ENCODE peak calls at places on chromosomes 3 and 15, in seven cellular contexts. X is astrocyte of the spinal cord, G is left ventricle myocardium inferior, V is breast epithelium, W is ovary, A is uterus, N is A549. Q is an unnamed sample.

GRCh38 chr3:15756505-15756904 is 41.3 kb downstream of the ANKRD28 start:
- DNase-seq in W (no peak), X (no peak), N (no peak), G (no peak), V (no peak), A (no peak), Q (no peak)

GRCh38 chr15:90315276-90315982 is 36.7 kb upstream of the ZNF774 start:
- DNase-seq in X (peak; percentile 52), G (peak; percentile 68), V (peak; percentile 77), N (no peak), W (peak; percentile 71), A (peak; percentile 93), Q (no peak)

GRCh38 chr3:39398700-39399099 is 7.8 kb upstream of the RPSA start:
- DNase-seq in V (no peak), X (no peak), A (no peak), W (no peak), G (no peak), N (no peak), Q (no peak)

GRCh38 chr3:155809181-155809580 is 3.1 kb upstream of the C3orf33 start:
- DNase-seq in G (no peak), X (no peak), W (no peak), A (no peak), N (no peak), V (no peak), Q (no peak)

GRCh38 chr3:8499181-8499611 is 2.4 kb upstream of the LMCD1 start:
- DNase-seq in V (peak; percentile 83), W (no peak), X (peak; percentile 72), N (no peak), G (no peak), A (no peak), Q (peak; percentile 56)

GRCh38 chr15:69881760-69882159 is 216.0 kb downstream of the TLE3 start:
- DNase-seq in G (no peak), A (no peak), N (no peak), V (no peak), X (no peak), W (no peak), Q (no peak)

GRCh38 chr3:195101927-195102608 is 168.9 kb downstream of the XXYLT1 start:
- DNase-seq in V (no peak), A (no peak), N (no peak), W (no peak), G (no peak), X (no peak), Q (no peak)

GRCh38 chr3:122691195-122691594 is 10.6 kb downstream of the PARP14 start:
- DNase-seq in N (no peak), G (no peak), W (no peak), X (peak; percentile 74), V (no peak), A (no peak), Q (peak; percentile 72)

GRCh38 chr3:15299036-15299435 is 33.4 kb downstream of the SH3BP5 start:
- DNase-seq in X (no peak), W (no peak), N (no peak), G (no peak), A (peak; percentile 37), V (no peak), Q (no peak)

GRCh38 chr3:51934991-51935885 is 6.5 kb downstream of the RRP9 start:
- DNase-seq in A (no peak), X (no peak), V (no peak), N (no peak), W (no peak), G (no peak), Q (no peak)

GRCh38 chr15:63134245-63134644 is 12.6 kb downstream of the LACTB start:
- DNase-seq in N (no peak), W (no peak), V (no peak), G (no peak), X (no peak), A (no peak), Q (no peak)

GRCh38 chr3:152539191-152539764 is 270.5 kb downstream of the MBNL1 start:
- DNase-seq in G (no peak), N (no peak), V (no peak), A (no peak), W (no peak), X (no peak), Q (no peak)

GRCh38 chr15:66770518-66771350 is 68.7 kb downstream of the SMAD6 start:
- DNase-seq in G (no peak), X (no peak), A (no peak), N (no peak), W (no peak), V (no peak), Q (no peak)

GRCh38 chr3:144496116-144496835 is 524.7 kb downstream of the DIPK2A start:
- DNase-seq in N (no peak), X (no peak), A (no peak), G (no peak), V (peak; percentile 47), W (no peak), Q (no peak)

GRCh38 chr15:75107905-75108838 is 84.8 kb downstream of the PPCDC start:
- DNase-seq in X (peak; percentile 90), V (no peak), A (no peak), W (no peak), N (peak; percentile 52), G (no peak), Q (peak; percentile 88)

GRCh38 chr3:179929091-179929529 is 107.6 kb downstream of the PEX5L start:
- DNase-seq in V (no peak), G (peak; percentile 18), X (peak; percentile 69), A (no peak), N (peak; percentile 35), W (peak; percentile 51), Q (peak; percentile 21)

GRCh38 chr15:94029495-94029894 is 201.9 kb upstream of the MCTP2 start:
- DNase-seq in X (peak; percentile 54), A (no peak), G (no peak), W (no peak), N (no peak), V (no peak), Q (peak; percentile 34)

GRCh38 chr3:174439621-174440349 is 419.3 kb upstream of the NAALADL2 start:
- DNase-seq in A (peak; percentile 27), V (peak; percentile 27), N (peak; percentile 4), G (no peak), W (peak; percentile 22), X (peak; percentile 98), Q (peak; percentile 75)

GRCh38 chr3:124347418-124347817 is 355.5 kb upstream of the ROPN1 start:
- DNase-seq in W (no peak), A (no peak), V (no peak), G (no peak), N (no peak), X (no peak), Q (no peak)
- TF ChIP-seq CTCF in W (no peak), A (no peak), V (no peak), G (peak; percentile 29), N (no peak), X (no peak), Q (peak; percentile 28)

GRCh38 chr3:28835249-28835648 is 445.6 kb upstream of the RBMS3 start:
- DNase-seq in X (no peak), V (no peak), A (no peak), G (no peak), W (no peak), N (no peak), Q (no peak)

GRCh38 chr3:28836199-28836598 is 444.7 kb upstream of the RBMS3 start:
- DNase-seq in X (no peak), N (no peak), W (no peak), V (no peak), A (no peak), G (no peak), Q (no peak)

GRCh38 chr3:28841436-28841835 is 439.4 kb upstream of the RBMS3 start:
- DNase-seq in G (no peak), V (no peak), W (no peak), X (no peak), A (no peak), N (no peak), Q (no peak)

GRCh38 chr3:28840976-28841376 is 439.9 kb upstream of the RBMS3 start:
- DNase-seq in V (no peak), X (no peak), G (no peak), W (no peak), N (no peak), A (no peak), Q (peak; percentile 52)

GRCh38 chr3:28835751-28836150 is 445.1 kb upstream of the RBMS3 start:
- DNase-seq in W (peak; percentile 16), G (no peak), X (peak; percentile 17), A (no peak), V (peak; percentile 42), N (no peak), Q (peak; percentile 29)
- H3K4me3 ChIP-seq in W (no peak overlapping the region), G (no peak overlapping the region), X (no peak overlapping the region), A (no peak overlapping the region), V (no peak overlapping the region), N (no peak overlapping the region), Q (no peak overlapping the region)

DNA sequence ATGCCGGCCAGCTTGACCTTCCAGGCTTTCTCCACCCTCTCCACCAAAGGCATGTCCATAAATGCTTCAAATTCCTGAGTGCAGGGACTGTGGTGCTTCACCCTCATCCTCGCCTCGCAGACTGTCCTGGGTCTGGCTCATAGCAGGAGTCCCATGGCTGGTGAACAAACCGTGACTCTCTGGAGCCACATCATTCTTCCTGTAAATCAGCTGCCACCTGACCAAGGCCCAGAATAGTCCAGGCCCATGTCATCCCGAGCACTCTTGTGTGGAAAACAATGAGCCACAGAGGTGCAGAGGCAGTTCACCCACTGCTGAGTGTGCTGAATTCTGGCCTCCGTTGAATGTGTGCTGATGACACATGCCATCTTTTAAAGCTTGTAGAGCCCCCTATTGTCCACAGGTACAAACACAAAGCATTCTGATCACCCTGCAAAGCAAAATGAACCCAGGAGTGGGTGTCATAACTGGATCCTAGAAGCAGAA is 68.6 kb downstream of the ABHD5 start:
- DNase-seq in W (no peak), V (no peak), A (no peak), X (peak; percentile 53), N (peak; percentile 34), G (peak; percentile 30), Q (peak; percentile 94)
- TF ChIP-seq CTCF in W (no peak), V (no peak), A (no peak), X (peak; percentile 42), N (peak; percentile 27), G (no peak), Q (peak; percentile 42)

DNA sequence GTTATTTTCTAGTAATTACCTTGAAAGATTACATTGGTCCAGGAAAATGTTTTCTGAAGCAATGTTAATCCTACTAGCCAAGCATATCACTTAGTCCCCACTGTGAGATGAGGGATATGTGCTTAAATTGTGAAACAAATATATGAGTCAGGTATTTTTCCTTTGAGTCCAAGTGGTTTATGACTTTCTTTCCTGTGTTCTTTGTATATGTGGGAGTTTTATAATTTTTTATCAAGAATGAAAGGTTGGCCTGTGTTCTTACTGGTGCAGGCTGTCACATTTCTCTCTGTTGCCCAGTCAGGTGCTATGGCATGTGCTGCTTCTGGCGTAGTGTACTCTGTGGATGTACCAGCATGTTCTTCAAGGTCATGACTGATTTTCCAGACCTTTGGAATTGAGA is 147.4 kb downstream of the CMSS1 start:
- DNase-seq in A (peak; percentile 50), G (no peak), W (no peak), X (peak; percentile 42), V (no peak), N (no peak), Q (no peak)
- H3K4me3 ChIP-seq in A (no peak overlapping the region), G (no peak overlapping the region), W (no peak overlapping the region), X (no peak overlapping the region), V (no peak overlapping the region), N (no peak overlapping the region), Q (no peak overlapping the region)